ENCODE peak calls at places on chromosomes 5 and 9, in seven cellular contexts. B is K562, U is brain microvascular endothelial cell, M is fibroblast of mammary gland, F is A549, A is kidney, K is IMR-90. J is an unnamed sample.

GRCh38 chr9:78029601-78030552 is 1.7 kb downstream of the GNAQ start:
- DNase-seq in A (no peak), M (peak; percentile 28), U (no peak), F (peak; percentile 23), B (no peak), K (peak; percentile 48), J (peak; percentile 64)

GRCh38 chr9:14258840-14259239 is 55.1 kb downstream of the NFIB start:
- DNase-seq in F (no peak), B (no peak), K (peak; percentile 68), M (peak; percentile 68), U (peak; percentile 67), A (no peak), J (peak; percentile 83)

GRCh38 chr9:137613259-137613658 is 5.5 kb upstream of the EHMT1 start:
- DNase-seq in U (no peak), K (no peak), A (peak; percentile 78), F (no peak), M (no peak), B (no peak), J (no peak)

GRCh38 chr9:127213859-127214258 is 50.7 kb upstream of the GARNL3 start:
- DNase-seq in K (no peak), U (no peak), A (no peak), F (no peak), B (no peak), M (no peak), J (no peak)

GRCh38 chr5:41284938-41285337 is 71.6 kb upstream of the C6 start:
- DNase-seq in U (no peak), F (no peak), M (no peak), K (no peak), A (no peak), B (no peak), J (no peak)

GRCh38 chr5:77230727-77231469 is 20.4 kb downstream of the PDE8B start:
- DNase-seq in A (no peak), M (peak; percentile 28), B (peak; percentile 14), U (peak; percentile 36), K (peak; percentile 28), F (peak; percentile 39), J (no peak)

GRCh38 chr9:34555002-34555348 is 32.2 kb upstream of the ENHO start:
- DNase-seq in M (no peak), U (no peak), B (no peak), K (no peak), F (no peak), A (peak; percentile 72), J (no peak)

GRCh38 chr5:96433066-96433447 is at the start of gene PCSK1:
- DNase-seq in U (no peak), F (no peak), K (no peak), M (peak; percentile 21), A (no peak), B (no peak), J (no peak)

GRCh38 chr5:32584651-32585050 is 706 bp upstream of the SUB1 start:
- DNase-seq in U (no peak), F (no peak), B (no peak), M (no peak), A (no peak), K (no peak), J (no peak)

GRCh38 chr9:127991017-127991756 is 10.4 kb upstream of the EEIG1 start:
- DNase-seq in M (no peak), A (no peak), B (no peak), F (peak; percentile 58), U (no peak), K (no peak), J (no peak)

GRCh38 chr5:87650284-87650683 is 237.6 kb upstream of the CCNH start:
- DNase-seq in M (peak; percentile 57), B (no peak), F (no peak), U (no peak), A (no peak), K (no peak), J (no peak)

GRCh38 chr9:86099695-86100364 is 472 bp upstream of the GOLM1 start:
- DNase-seq in B (no peak), A (no peak), K (peak; percentile 57), F (peak; percentile 83), U (peak; percentile 63), M (peak; percentile 66), J (peak; percentile 66)

GRCh38 chr5:135869151-135869737 is 26.4 kb downstream of the IL9 start:
- DNase-seq in K (no peak), B (no peak), A (no peak), F (no peak), M (no peak), U (no peak), J (no peak)

GRCh38 chr9:13919386-13919785 is 394.6 kb downstream of the NFIB start:
- DNase-seq in M (no peak), U (no peak), A (no peak), B (no peak), K (no peak), F (no peak), J (peak; percentile 40)

GRCh38 chr5:68290260-68290674 is 74.7 kb downstream of the PIK3R1 start:
- DNase-seq in F (no peak), M (peak; percentile 56), B (peak; percentile 29), K (peak; percentile 54), U (peak; percentile 45), A (no peak), J (peak; percentile 62)
- H3K4me3 ChIP-seq in F (no peak overlapping the region), M (no peak overlapping the region), B (no peak overlapping the region), K (no peak overlapping the region), U (no peak overlapping the region), A (peak overlapping the region; percentile 73), J (no peak overlapping the region)

DNA sequence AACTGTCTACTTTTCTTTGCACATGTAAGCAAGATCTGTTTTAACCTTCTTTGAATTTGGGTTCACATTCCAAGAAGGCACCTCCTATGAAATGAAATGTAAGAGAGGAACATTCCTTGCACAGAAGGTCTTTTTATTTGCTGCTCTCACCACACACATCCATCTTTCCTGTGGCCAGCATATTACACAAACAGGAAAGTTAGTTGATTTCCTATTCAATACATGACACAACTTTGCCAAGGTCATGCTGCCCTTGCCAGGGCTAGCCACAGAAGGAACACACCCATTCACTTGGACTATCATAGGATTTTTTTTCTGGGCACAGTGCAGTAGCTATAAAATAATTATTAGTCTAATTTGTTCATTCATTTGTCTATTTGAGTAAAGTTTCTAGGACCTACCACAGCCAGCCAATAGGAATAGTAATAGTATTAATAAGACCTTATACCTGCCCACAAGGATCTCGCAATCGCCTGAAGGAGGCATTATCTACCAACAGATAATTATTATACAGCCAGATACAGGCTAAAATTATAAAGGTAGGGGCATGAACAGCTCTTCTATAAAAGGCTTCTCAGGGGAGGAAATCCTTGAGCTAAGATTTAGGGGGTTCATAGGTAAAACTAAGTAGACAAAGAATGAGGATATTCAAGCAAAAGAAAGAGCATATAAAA is 78.1 kb upstream of the NREP start:
- DNase-seq in A (no peak), M (peak; percentile 31), B (no peak), U (no peak), F (no peak), K (peak; percentile 32), J (peak; percentile 64)
- TF ChIP-seq CTCF in A (no peak), M (no peak), B (no peak), U (peak; percentile 33), F (no peak), K (peak; percentile 26), J (no peak)

GRCh38 chr9:69657269-69657668 is 14.9 kb downstream of the APBA1 start:
- DNase-seq in F (no peak), K (peak; percentile 35), B (no peak), A (no peak), M (peak; percentile 72), U (no peak), J (no peak)

GRCh38 chr9:69655065-69655464 is 17.1 kb downstream of the APBA1 start:
- DNase-seq in M (no peak), K (no peak), F (no peak), U (no peak), B (no peak), A (no peak), J (no peak)

GRCh38 chr9:69660304-69660703 is 11.9 kb downstream of the APBA1 start:
- DNase-seq in K (no peak), M (no peak), U (no peak), F (no peak), B (no peak), A (no peak), J (no peak)

GRCh38 chr9:69653261-69653660 is 18.9 kb downstream of the APBA1 start:
- DNase-seq in F (no peak), A (no peak), B (no peak), U (no peak), M (no peak), K (no peak), J (no peak)

DNA sequence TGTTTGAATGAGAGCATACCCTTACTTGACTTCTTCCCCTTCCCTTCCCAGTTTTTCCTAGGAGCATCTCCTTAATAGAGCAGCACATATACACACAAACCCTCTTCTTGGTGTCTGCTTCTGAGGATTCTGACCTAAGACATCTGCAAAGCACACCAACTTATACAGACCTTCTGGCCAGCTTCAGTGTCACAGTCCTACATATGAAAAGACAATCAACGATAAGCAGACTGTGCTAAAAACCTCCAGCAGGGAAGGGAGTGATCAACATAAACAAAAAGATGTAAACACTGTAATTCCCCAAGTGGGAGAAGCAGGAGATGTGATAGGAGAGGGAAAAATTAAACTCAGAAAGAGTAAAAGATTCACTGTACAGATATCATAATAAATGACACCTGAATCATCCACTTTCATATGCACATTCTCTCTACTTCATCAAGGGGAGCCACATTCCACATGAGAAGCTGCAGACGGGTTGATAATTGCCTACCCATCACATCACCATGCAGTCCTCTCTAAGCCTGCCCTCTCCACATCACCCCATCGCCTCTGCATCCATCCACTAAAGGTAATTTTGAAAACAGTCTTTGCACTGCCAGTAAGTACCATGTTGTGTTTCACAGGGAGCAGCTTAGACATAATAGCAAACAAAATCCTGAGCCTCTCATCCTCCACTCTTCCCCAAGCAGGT is 13.0 kb downstream of the APBA1 start:
- DNase-seq in F (no peak), U (no peak), B (no peak), A (no peak), M (no peak), K (no peak), J (no peak)
- H3K4me3 ChIP-seq in F (no peak overlapping the region), U (no peak overlapping the region), B (no peak overlapping the region), A (no peak overlapping the region), M (no peak overlapping the region), K (no peak overlapping the region), J (no peak overlapping the region)

GRCh38 chr9:35712762-35713400 is 19.1 kb downstream of the TLN1 start:
- DNase-seq in F (no peak), M (no peak), B (no peak), U (no peak), A (peak; percentile 63), K (no peak), J (no peak)
- TF ChIP-seq CTCF in F (no peak), M (no peak), B (no peak), U (no peak), A (no peak), K (no peak), J (no peak)

DNA sequence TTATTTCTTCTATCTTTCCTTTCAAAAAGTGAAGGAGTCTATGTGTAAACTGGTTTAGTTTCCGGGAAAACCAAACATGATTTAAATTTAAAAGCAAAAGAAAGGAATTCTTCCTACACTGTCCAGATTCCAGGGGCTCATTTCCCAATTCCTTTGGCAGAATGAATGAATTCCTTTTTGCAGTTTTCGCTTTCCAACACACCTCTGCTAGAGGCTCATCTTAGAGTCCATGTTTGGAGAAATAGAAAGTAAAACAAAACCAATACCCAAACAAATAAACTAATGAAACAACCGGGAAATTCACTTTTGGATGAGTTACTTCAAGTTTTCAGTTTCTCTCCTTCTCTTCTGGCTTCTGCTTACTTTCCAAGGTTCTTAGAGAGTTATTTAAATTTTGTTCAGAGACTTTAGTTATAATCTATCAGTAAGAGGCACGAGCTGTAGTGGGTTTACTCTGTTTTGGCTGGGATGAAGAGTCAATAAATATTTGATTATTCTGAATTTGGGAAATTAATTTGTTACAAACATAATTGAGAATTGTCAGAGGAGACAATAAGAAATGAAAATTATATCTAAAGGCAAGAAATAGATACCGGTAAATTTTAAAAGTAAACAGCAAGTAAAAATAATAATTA is 365.0 kb upstream of the CDH9 start:
- DNase-seq in U (no peak), B (no peak), M (peak; percentile 45), F (peak; percentile 47), A (no peak), K (no peak), J (peak; percentile 57)
- H3K4me3 ChIP-seq in U (no peak overlapping the region), B (no peak overlapping the region), M (peak overlapping the region; percentile 35), F (peak overlapping the region; percentile 43), A (no peak overlapping the region), K (peak overlapping the region; percentile 26), J (peak overlapping the region; percentile 26)

J was measured in fibroblast of the aortic adventitia.